ENCODE peak calls at places on chromosome 2, in four cellular contexts. One of them, this sample, is unnamed.
A peak's percentile ranks its signal among the peaks of the same experiment; 100 is the strongest.

GRCh38 chr2:207046642-207047213 is 107.4 kb downstream of the CPO start:
- DNase-seq in Calu3: no peak
- DNase-seq in aorta: no peak
- DNase-seq in AG20443: peak; percentile 41
- DNase-seq in this sample: no peak

GRCh38 chr2:141506116-141506515 is 624.7 kb downstream of the LRP1B start:
- DNase-seq in Calu3: no peak
- DNase-seq in AG20443: no peak
- DNase-seq in aorta: no peak
- DNase-seq in this sample: no peak

GRCh38 chr2:9473985-9474360 is 378 bp upstream of the IAH1 start:
- DNase-seq in AG20443: peak; percentile 55
- DNase-seq in Calu3: peak; percentile 6
- DNase-seq in aorta: peak; percentile 70
- DNase-seq in this sample: peak; percentile 58

GRCh38 chr2:238945433-238946150 is 97.7 kb downstream of the TWIST2 start:
- DNase-seq in AG20443: peak; percentile 80
- DNase-seq in Calu3: peak; percentile 53
- DNase-seq in aorta: peak; percentile 74
- DNase-seq in this sample: peak; percentile 35

GRCh38 chr2:22957441-22957840 is 427.5 kb upstream of the KLHL29 start:
- DNase-seq in aorta: no peak
- DNase-seq in AG20443: no peak
- DNase-seq in Calu3: no peak
- DNase-seq in this sample: no peak

GRCh38 chr2:160491922-160492371 is 1.7 kb downstream of the RBMS1 start:
- DNase-seq in AG20443: peak; percentile 51
- DNase-seq in Calu3: no peak
- DNase-seq in aorta: no peak
- DNase-seq in this sample: no peak

GRCh38 chr2:238720232-238720672 is 127.6 kb upstream of the TWIST2 start:
- DNase-seq in aorta: peak; percentile 66
- DNase-seq in Calu3: peak; percentile 77
- DNase-seq in AG20443: peak; percentile 57
- DNase-seq in this sample: no peak

GRCh38 chr2:109690822-109691541 is 76.8 kb downstream of the SOWAHC start:
- DNase-seq in Calu3: peak; percentile 69
- DNase-seq in AG20443: no peak
- DNase-seq in aorta: peak; percentile 83
- DNase-seq in this sample: no peak

GRCh38 chr2:127342101-127342500 is 45.7 kb downstream of the MAP3K2 start:
- DNase-seq in AG20443: no peak
- DNase-seq in aorta: no peak
- DNase-seq in Calu3: no peak
- DNase-seq in this sample: no peak

GRCh38 chr2:20563833-20564232 is 87.1 kb downstream of the HS1BP3 start:
- DNase-seq in Calu3: no peak
- DNase-seq in aorta: no peak
- DNase-seq in AG20443: peak; percentile 70
- DNase-seq in this sample: no peak

This sample was measured in CD14-positive monocyte.